ENCODE peak calls at places on chromosomes 7 and 10, in four cellular contexts. One of them, this sample, is unnamed.

GRCh38 chr10:119270893-119271361 is 63.6 kb downstream of the GRK5 start:
- DNase-seq in ovary: peak; percentile 82
- DNase-seq in sigmoid colon: no peak
- DNase-seq in Panc1: no peak
- DNase-seq in this sample: no peak

GRCh38 chr10:1369665-1370064 is 313.5 kb downstream of the WDR37 start:
- DNase-seq in Panc1: no peak
- DNase-seq in sigmoid colon: no peak
- DNase-seq in ovary: no peak
- DNase-seq in this sample: no peak

GRCh38 chr7:902996-903395 is 26.6 kb downstream of the GET4 start:
- DNase-seq in ovary: no peak
- DNase-seq in Panc1: no peak
- DNase-seq in sigmoid colon: no peak
- DNase-seq in this sample: no peak

GRCh38 chr10:83605783-83606182 is 533.5 kb upstream of the GHITM start:
- DNase-seq in ovary: no peak
- DNase-seq in Panc1: no peak
- DNase-seq in sigmoid colon: no peak
- DNase-seq in this sample: no peak

GRCh38 chr7:80640841-80641240 is 2.4 kb downstream of the CD36 start:
- DNase-seq in Panc1: no peak
- DNase-seq in ovary: no peak
- DNase-seq in sigmoid colon: no peak
- DNase-seq in this sample: no peak

GRCh38 chr7:35975851-35976454 is 175.1 kb downstream of the SEPTIN7 start:
- DNase-seq in Panc1: peak; percentile 71
- DNase-seq in sigmoid colon: no peak
- DNase-seq in ovary: no peak
- DNase-seq in this sample: no peak

GRCh38 chr10:99982728-99983127 is 27.0 kb downstream of the DNMBP start:
- DNase-seq in Panc1: no peak
- DNase-seq in sigmoid colon: no peak
- DNase-seq in ovary: no peak
- DNase-seq in this sample: no peak

GRCh38 chr7:102284399-102284798 is 2.3 kb upstream of the SH2B2 start:
- DNase-seq in sigmoid colon: no peak
- DNase-seq in ovary: no peak
- DNase-seq in Panc1: no peak
- DNase-seq in this sample: no peak

GRCh38 chr10:22634606-22635467 is 79.5 kb downstream of the PIP4K2A start:
- DNase-seq in ovary: no peak
- DNase-seq in Panc1: no peak
- DNase-seq in sigmoid colon: no peak
- DNase-seq in this sample: no peak

GRCh38 chr7:5424689-5425506 is 1.3 kb upstream of the TNRC18 start:
- DNase-seq in ovary: peak; percentile 66
- DNase-seq in sigmoid colon: peak; percentile 84
- DNase-seq in Panc1: no peak
- DNase-seq in this sample: peak; percentile 51

GRCh38 chr10:120511165-120511564 is 54.1 kb downstream of the PLPP4 start:
- DNase-seq in ovary: no peak
- DNase-seq in Panc1: no peak
- DNase-seq in sigmoid colon: no peak
- DNase-seq in this sample: no peak

GRCh38 chr7:87483131-87483530 is 7.7 kb upstream of the ABCB4 start:
- DNase-seq in sigmoid colon: no peak
- DNase-seq in ovary: no peak
- DNase-seq in Panc1: no peak
- DNase-seq in this sample: no peak

GRCh38 chr7:87476179-87476557 is 688 bp upstream of the ABCB4 start:
- DNase-seq in ovary: no peak
- DNase-seq in sigmoid colon: no peak
- DNase-seq in Panc1: no peak
- DNase-seq in this sample: no peak

GRCh38 chr7:87482115-87482514 is 6.6 kb upstream of the ABCB4 start:
- DNase-seq in ovary: no peak
- DNase-seq in sigmoid colon: no peak
- DNase-seq in Panc1: no peak
- DNase-seq in this sample: no peak

GRCh38 chr7:87479951-87480350 is 4.5 kb upstream of the ABCB4 start:
- DNase-seq in Panc1: no peak
- DNase-seq in sigmoid colon: no peak
- DNase-seq in ovary: no peak
- DNase-seq in this sample: no peak

GRCh38 chr7:87480386-87480785 is 4.9 kb upstream of the ABCB4 start:
- DNase-seq in Panc1: no peak
- DNase-seq in sigmoid colon: no peak
- DNase-seq in ovary: no peak
- DNase-seq in this sample: no peak
- H3K27ac ChIP-seq in Panc1: no peak overlapping the region
- H3K27ac ChIP-seq in sigmoid colon: no peak overlapping the region
- H3K27ac ChIP-seq in ovary: no peak overlapping the region
- H3K27ac ChIP-seq in this sample: no peak overlapping the region

GRCh38 chr7:77710067-77710466 is 13.8 kb downstream of the RSBN1L start:
- DNase-seq in sigmoid colon: no peak
- DNase-seq in Panc1: no peak
- DNase-seq in ovary: no peak
- DNase-seq in this sample: no peak
- H3K4me1 ChIP-seq in sigmoid colon: peaks cover 53% of the 10 kb centered on the region
- H3K4me1 ChIP-seq in Panc1: no peaks in the 10 kb centered on the region
- H3K4me1 ChIP-seq in ovary: peaks cover 5% of the 10 kb centered on the region
- H3K4me1 ChIP-seq in this sample: no peaks in the 10 kb centered on the region

GRCh38 chr10:123359539-123359938 is 205.3 kb downstream of the BUB3 start:
- DNase-seq in ovary: no peak
- DNase-seq in Panc1: no peak
- DNase-seq in sigmoid colon: no peak
- DNase-seq in this sample: no peak

GRCh38 chr10:123356799-123357198 is 202.6 kb downstream of the BUB3 start:
- DNase-seq in Panc1: no peak
- DNase-seq in ovary: no peak
- DNase-seq in sigmoid colon: no peak
- DNase-seq in this sample: no peak

GRCh38 chr10:123356101-123356500 is 201.9 kb downstream of the BUB3 start:
- DNase-seq in ovary: no peak
- DNase-seq in sigmoid colon: no peak
- DNase-seq in Panc1: no peak
- DNase-seq in this sample: no peak

GRCh38 chr10:123354521-123354920 is 200.3 kb downstream of the BUB3 start:
- DNase-seq in Panc1: no peak
- DNase-seq in sigmoid colon: no peak
- DNase-seq in ovary: no peak
- DNase-seq in this sample: no peak

DNA sequence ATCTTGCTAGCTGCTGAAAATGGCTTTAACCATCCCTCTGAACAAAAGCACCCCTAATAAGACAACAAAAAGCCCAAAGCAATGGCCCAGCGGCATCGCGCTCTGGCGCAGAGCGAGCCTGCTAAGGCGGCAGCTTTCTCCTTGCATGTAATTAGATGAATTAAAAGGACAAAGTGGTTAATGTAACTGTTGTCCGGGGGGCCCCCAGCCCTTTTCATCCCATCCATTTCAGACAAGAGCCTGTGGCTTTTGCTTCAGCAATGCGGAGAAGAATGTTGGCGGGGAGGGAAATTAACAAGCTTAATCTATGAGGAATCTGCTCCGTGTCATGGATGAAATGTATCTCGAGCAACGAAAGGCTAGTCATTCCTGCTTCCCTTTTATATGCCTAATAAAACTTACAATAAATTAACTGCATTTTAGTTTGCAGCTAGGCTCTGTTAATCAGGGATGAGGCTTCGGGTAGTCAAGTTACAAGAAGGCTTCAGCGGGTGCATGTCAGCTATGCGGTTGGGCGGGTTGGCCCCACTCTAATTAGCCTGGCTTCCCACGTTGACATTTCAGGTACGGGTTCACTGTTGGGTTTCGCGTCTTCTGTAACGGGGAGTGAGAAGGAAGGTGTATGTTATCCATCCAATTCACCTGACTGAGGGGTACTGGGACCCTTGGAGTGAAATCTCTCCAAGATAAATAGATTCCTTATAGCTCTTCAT is 203.3 kb downstream of the BUB3 start:
- DNase-seq in Panc1: no peak
- DNase-seq in ovary: no peak
- DNase-seq in sigmoid colon: no peak
- DNase-seq in this sample: no peak
- H3K4me3 ChIP-seq in Panc1: no peak overlapping the region
- H3K4me3 ChIP-seq in ovary: no peak overlapping the region
- H3K4me3 ChIP-seq in sigmoid colon: no peak overlapping the region
- H3K4me3 ChIP-seq in this sample: no peak overlapping the region

GRCh38 chr10:98260752-98261151 is 7.2 kb downstream of the LOXL4 start:
- DNase-seq in ovary: no peak
- DNase-seq in sigmoid colon: no peak
- DNase-seq in Panc1: no peak
- DNase-seq in this sample: no peak
- H3K27ac ChIP-seq in ovary: no peak overlapping the region
- H3K27ac ChIP-seq in sigmoid colon: no peak overlapping the region
- H3K27ac ChIP-seq in Panc1: no peak overlapping the region
- H3K27ac ChIP-seq in this sample: peak overlapping the region; percentile 55

GRCh38 chr7:25256424-25256823 is 28.1 kb upstream of the NPVF start:
- DNase-seq in Panc1: no peak
- DNase-seq in ovary: no peak
- DNase-seq in sigmoid colon: no peak
- DNase-seq in this sample: no peak
- H3K4me1 ChIP-seq in Panc1: no peaks in the 10 kb centered on the region
- H3K4me1 ChIP-seq in ovary: no peaks in the 10 kb centered on the region
- H3K4me1 ChIP-seq in sigmoid colon: peaks cover 22% of the 10 kb centered on the region
- H3K4me1 ChIP-seq in this sample: no peaks in the 10 kb centered on the region

DNA sequence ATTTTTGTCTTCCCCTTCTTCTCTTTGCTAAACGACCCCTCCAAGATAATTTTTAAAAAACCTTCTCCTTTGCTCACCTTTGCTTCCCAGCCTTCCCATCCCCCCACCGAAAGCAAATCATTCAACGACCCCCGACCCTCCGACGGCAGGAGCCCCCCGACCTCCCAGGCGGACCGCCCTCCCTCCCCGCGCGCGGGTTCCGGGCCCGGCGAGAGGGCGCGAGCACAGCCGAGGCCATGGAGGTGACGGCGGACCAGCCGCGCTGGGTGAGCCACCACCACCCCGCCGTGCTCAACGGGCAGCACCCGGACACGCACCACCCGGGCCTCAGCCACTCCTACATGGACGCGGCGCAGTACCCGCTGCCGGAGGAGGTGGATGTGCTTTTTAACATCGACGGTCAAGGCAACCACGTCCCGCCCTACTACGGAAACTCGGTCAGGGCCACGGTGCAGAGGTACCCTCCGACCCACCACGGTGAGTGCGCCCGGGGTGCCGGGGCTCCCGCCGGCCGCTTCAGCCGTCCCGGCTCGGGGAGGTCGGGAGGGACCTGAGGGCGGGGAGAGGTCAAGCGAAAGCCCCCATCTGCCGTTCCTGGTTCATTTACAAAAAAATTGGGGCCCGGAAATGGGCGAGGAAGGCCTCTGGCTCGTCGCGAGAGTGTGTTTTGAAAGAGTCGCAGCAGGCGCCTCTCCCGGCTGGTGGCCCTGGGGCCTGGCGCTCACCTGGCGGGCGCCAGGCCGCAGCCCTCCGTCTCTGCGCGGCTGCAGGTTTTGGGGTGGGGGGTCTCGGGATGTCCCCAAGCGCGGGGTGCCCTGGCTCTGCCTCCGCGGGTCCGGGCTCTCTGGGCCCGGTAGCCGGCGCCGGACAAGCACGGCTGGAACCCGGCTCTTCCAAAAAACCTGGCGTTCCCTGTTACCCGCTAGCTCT is 1.2 kb downstream of the GATA3 start:
- DNase-seq in ovary: no peak
- DNase-seq in sigmoid colon: no peak
- DNase-seq in Panc1: no peak
- DNase-seq in this sample: no peak
- H3K4me3 ChIP-seq in ovary: no peak overlapping the region
- H3K4me3 ChIP-seq in sigmoid colon: peak overlapping the region; percentile 42
- H3K4me3 ChIP-seq in Panc1: peak overlapping the region; percentile 57
- H3K4me3 ChIP-seq in this sample: peak overlapping the region; percentile 49

GRCh38 chr7:157016352-157017041 is 6.0 kb upstream of the MNX1 start:
- DNase-seq in Panc1: no peak
- DNase-seq in sigmoid colon: no peak
- DNase-seq in ovary: no peak
- DNase-seq in this sample: no peak
- H3K27ac ChIP-seq in Panc1: no peak overlapping the region
- H3K27ac ChIP-seq in sigmoid colon: no peak overlapping the region
- H3K27ac ChIP-seq in ovary: no peak overlapping the region
- H3K27ac ChIP-seq in this sample: no peak overlapping the region

DNA sequence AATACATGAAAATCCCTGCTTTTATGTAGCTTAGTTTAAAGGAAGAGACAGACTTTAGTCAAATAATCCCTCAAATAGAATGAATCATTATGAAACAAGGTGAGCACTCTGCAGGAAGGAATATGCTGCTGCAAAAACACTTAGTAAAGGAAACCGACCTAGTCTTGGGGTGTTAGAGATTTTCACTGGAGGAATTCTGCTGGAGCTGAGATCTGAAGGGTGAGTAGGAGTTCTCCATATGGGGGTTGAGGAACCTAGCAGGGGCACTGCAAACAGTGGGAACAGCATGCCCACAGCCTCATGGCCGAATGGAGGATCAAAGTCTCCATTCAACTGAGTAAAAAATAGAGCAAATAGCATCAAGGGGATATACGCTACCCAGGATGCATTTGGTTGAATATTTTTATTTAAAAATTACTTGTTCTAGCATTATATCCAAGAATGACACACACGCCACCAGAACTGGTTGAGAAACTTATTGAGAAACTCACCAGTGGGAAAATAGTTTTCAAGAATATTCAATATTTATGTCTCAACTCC is 3.5 kb downstream of the ITIH2 start:
- DNase-seq in Panc1: no peak
- DNase-seq in sigmoid colon: no peak
- DNase-seq in ovary: no peak
- DNase-seq in this sample: no peak
- H3K4me1 ChIP-seq in Panc1: no peaks in the 10 kb centered on the region
- H3K4me1 ChIP-seq in sigmoid colon: peaks cover 13% of the 10 kb centered on the region
- H3K4me1 ChIP-seq in ovary: no peaks in the 10 kb centered on the region
- H3K4me1 ChIP-seq in this sample: no peaks in the 10 kb centered on the region

GRCh38 chr10:109624939-109625338 is 298.4 kb downstream of the XPNPEP1 start:
- DNase-seq in ovary: no peak
- DNase-seq in Panc1: no peak
- DNase-seq in sigmoid colon: no peak
- DNase-seq in this sample: no peak
- H3K4me3 ChIP-seq in ovary: no peak overlapping the region
- H3K4me3 ChIP-seq in Panc1: no peak overlapping the region
- H3K4me3 ChIP-seq in sigmoid colon: no peak overlapping the region
- H3K4me3 ChIP-seq in this sample: no peak overlapping the region

This sample was measured in tibial nerve.